ENCODE peak calls at places on chromosomes 5 and 9, in five cellular contexts. O is tibial nerve, J is uterus, I is transverse colon, T is PC-3. Q is an unnamed sample.

GRCh38 chr5:102731704-102732103 is 23.4 kb upstream of the PAM start:
- DNase-seq in T (no peak), I (no peak), O (no peak), J (no peak), Q (no peak)

GRCh38 chr5:170747357-170747756 is 36.2 kb upstream of the GABRP start:
- DNase-seq in T (no peak), O (no peak), I (no peak), J (no peak), Q (no peak)

GRCh38 chr5:122751293-122751753 is 23.6 kb upstream of the SNX2 start:
- DNase-seq in O (no peak), T (no peak), I (no peak), J (no peak), Q (no peak)

GRCh38 chr9:81619353-81620008 is 69.9 kb downstream of the TLE1 start:
- DNase-seq in J (no peak), T (no peak), O (no peak), I (no peak), Q (no peak)

GRCh38 chr9:1051286-1052118 is 1.3 kb downstream of the DMRT2 start:
- DNase-seq in T (no peak), O (peak; percentile 40), I (peak; percentile 71), J (no peak), Q (no peak)

GRCh38 chr5:37774912-37775483 is 64.8 kb downstream of the GDNF start:
- DNase-seq in O (no peak), T (peak; percentile 74), J (no peak), I (no peak), Q (no peak)

GRCh38 chr9:33787839-33788238 is 7.5 kb upstream of the PRSS3 start:
- DNase-seq in O (no peak), J (no peak), I (no peak), T (no peak), Q (no peak)

GRCh38 chr5:160480652-160481051 is 59.0 kb downstream of the PTTG1 start:
- DNase-seq in O (no peak), J (no peak), I (no peak), T (peak; percentile 16), Q (no peak)

GRCh38 chr5:39194466-39195136 is 24.8 kb downstream of the FYB1 start:
- DNase-seq in J (no peak), I (no peak), O (no peak), T (peak; percentile 82), Q (no peak)

GRCh38 chr9:93731963-93732362 is 155.6 kb downstream of the PHF2 start:
- DNase-seq in O (no peak), J (no peak), T (no peak), I (no peak), Q (no peak)

GRCh38 chr5:125058185-125058826 is 311.9 kb upstream of the ZNF608 start:
- DNase-seq in T (no peak), J (no peak), O (no peak), I (no peak), Q (no peak)

GRCh38 chr5:135236951-135237791 is 161.9 kb downstream of the MACROH2A1 start:
- DNase-seq in I (no peak), T (no peak), J (peak; percentile 11), O (no peak), Q (no peak)

GRCh38 chr9:88605500-88606172 is 70.7 kb downstream of the NXNL2 start:
- DNase-seq in I (no peak), T (no peak), J (no peak), O (no peak), Q (no peak)

GRCh38 chr9:2307480-2307879 is 292.3 kb downstream of the SMARCA2 start:
- DNase-seq in O (no peak), T (no peak), J (no peak), I (no peak), Q (no peak)

GRCh38 chr9:14389622-14390021 is 75.7 kb upstream of the NFIB start:
- DNase-seq in T (no peak), O (no peak), I (no peak), J (no peak), Q (no peak)

GRCh38 chr5:159850192-159850573 is 66.1 kb upstream of the ADRA1B start:
- DNase-seq in J (peak; percentile 88), T (peak; percentile 97), I (peak; percentile 18), O (no peak), Q (no peak)

GRCh38 chr9:134967547-134967930 is 49.8 kb upstream of the FCN1 start:
- DNase-seq in J (no peak), O (no peak), T (no peak), I (no peak), Q (no peak)

GRCh38 chr5:65818592-65818991 is 96.6 kb downstream of the NLN start:
- DNase-seq in T (no peak), I (peak; percentile 80), O (no peak), J (no peak), Q (no peak)

GRCh38 chr5:134025786-134026185 is 21.0 kb upstream of the VDAC1 start:
- DNase-seq in J (no peak), T (no peak), O (no peak), I (no peak), Q (no peak)

GRCh38 chr9:113184509-113184908 is 33.7 kb downstream of the SLC31A2 start:
- DNase-seq in I (no peak), T (peak; percentile 8), O (no peak), J (no peak), Q (no peak)

GRCh38 chr5:133891390-133891789 is 77.0 kb downstream of the C5orf15 start:
- DNase-seq in T (no peak), I (no peak), O (no peak), J (no peak), Q (no peak)

GRCh38 chr9:125538092-125538473 is 168.9 kb downstream of the MAPKAP1 start:
- DNase-seq in T (peak; percentile 94), J (no peak), I (peak; percentile 60), O (no peak), Q (peak; percentile 67)

GRCh38 chr9:25733336-25733982 is 55.2 kb upstream of the TUSC1 start:
- DNase-seq in I (no peak), O (no peak), T (no peak), J (no peak), Q (no peak)

GRCh38 chr9:132301521-132301920 is 53.3 kb downstream of the SETX start:
- DNase-seq in T (no peak), I (no peak), O (no peak), J (no peak), Q (no peak)

GRCh38 chr5:111563041-111563822 is 50.9 kb upstream of the STARD4 start:
- DNase-seq in T (no peak), J (no peak), I (no peak), O (no peak), Q (no peak)

GRCh38 chr9:137159105-137160053 is 10.5 kb downstream of the LRRC26 start:
- DNase-seq in O (no peak), I (no peak), T (no peak), J (no peak), Q (no peak)

GRCh38 chr9:137160054-137160425 is 9.8 kb downstream of the LRRC26 start:
- DNase-seq in I (no peak), J (no peak), O (no peak), T (no peak), Q (no peak)

GRCh38 chr9:137157618-137158502 is 12.0 kb downstream of the LRRC26 start:
- DNase-seq in J (no peak), T (no peak), O (no peak), I (no peak), Q (no peak)

GRCh38 chr9:137156567-137157375 is 13.1 kb downstream of the LRRC26 start:
- DNase-seq in I (peak; percentile 32), T (peak; percentile 39), J (no peak), O (no peak), Q (no peak)

GRCh38 chr9:137158625-137159024 is 11.2 kb downstream of the LRRC26 start:
- DNase-seq in T (no peak), O (no peak), J (no peak), I (peak; percentile 41), Q (no peak)
- H3K27me3 ChIP-seq in T (peaks cover 17% of the 10 kb centered on the region), O (peaks cover 2% of the 10 kb centered on the region), J (peaks cover 62% of the 10 kb centered on the region), I (peaks cover 86% of the 10 kb centered on the region), Q (peaks cover 3% of the 10 kb centered on the region)

GRCh38 chr5:67451640-67452279 is 255.2 kb upstream of the CD180 start:
- DNase-seq in J (no peak), T (no peak), I (no peak), O (no peak), Q (no peak)

GRCh38 chr5:67455987-67456386 is 259.4 kb upstream of the CD180 start:
- DNase-seq in I (no peak), O (no peak), T (no peak), J (no peak), Q (no peak)

GRCh38 chr5:67459233-67459632 is 262.6 kb upstream of the CD180 start:
- DNase-seq in T (no peak), J (no peak), I (no peak), O (no peak), Q (no peak)

GRCh38 chr5:67454957-67455561 is 258.5 kb upstream of the CD180 start:
- DNase-seq in I (no peak), O (no peak), J (no peak), T (no peak), Q (no peak)

DNA sequence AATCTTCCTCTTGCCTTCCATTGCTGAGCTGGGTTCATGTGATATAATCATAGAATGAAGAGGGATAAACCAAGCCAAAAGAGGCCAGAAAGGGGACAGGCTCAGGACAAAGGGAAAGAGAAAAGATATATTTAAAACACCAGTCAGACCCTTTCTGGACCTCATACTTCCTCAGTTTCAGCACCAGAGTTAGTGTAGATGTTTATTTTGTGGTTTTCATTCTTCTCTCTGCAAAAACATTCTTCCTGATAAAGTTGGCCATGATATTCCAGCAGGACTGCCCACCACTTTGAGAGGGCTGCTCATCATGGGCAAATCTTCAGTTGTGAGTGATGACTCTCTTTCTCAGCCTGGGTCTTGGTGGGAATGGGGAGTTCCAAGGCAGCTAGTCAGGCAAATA is 256.9 kb upstream of the CD180 start:
- DNase-seq in O (no peak), I (no peak), T (no peak), J (no peak), Q (no peak)
- TF ChIP-seq CTCF in O (no peak), I (no peak), T (no peak), J (no peak), Q (no peak)

GRCh38 chr9:129495422-129496186 is 125.3 kb downstream of the C9orf50 start:
- DNase-seq in O (peak; percentile 90), J (peak; percentile 95), I (peak; percentile 94), T (peak; percentile 75), Q (peak; percentile 95)
- H3K4me3 ChIP-seq in O (peak overlapping the region; percentile 71), J (peak overlapping the region; percentile 63), I (peak overlapping the region; percentile 48), T (peak overlapping the region; percentile 70), Q (peak overlapping the region; percentile 43)

GRCh38 chr5:140420665-140421361 is 19.2 kb downstream of the ANKHD1 start:
- DNase-seq in J (no peak), T (no peak), O (no peak), I (no peak), Q (no peak)

GRCh38 chr5:140418862-140419520 is 17.4 kb downstream of the ANKHD1 start:
- DNase-seq in O (no peak), J (no peak), I (no peak), T (no peak), Q (no peak)

GRCh38 chr5:140420226-140420570 is 18.6 kb downstream of the ANKHD1 start:
- DNase-seq in T (no peak), O (no peak), J (no peak), I (no peak), Q (no peak)

GRCh38 chr5:140413230-140413629 is 11.6 kb downstream of the ANKHD1 start:
- DNase-seq in O (no peak), T (no peak), I (no peak), J (no peak), Q (no peak)

DNA sequence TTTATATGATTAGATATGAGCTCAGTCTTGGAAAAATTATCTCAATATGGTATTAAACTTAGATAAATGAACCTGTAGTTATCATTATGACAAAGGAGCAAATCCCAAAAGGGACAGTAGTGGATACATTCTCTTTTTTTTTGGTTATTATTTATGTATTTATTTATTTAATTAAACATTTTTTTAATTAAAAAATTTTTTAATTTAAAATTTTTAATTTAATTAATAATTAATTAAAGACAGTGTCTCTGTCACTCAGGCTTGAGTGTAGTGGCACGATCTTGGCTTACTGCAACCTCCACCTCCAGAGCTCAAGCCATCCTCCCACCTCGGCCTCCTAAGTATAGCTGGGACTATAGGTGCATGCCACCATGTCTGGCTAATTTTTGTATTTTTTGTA is 15.6 kb downstream of the ANKHD1 start:
- DNase-seq in J (no peak), I (no peak), O (no peak), T (no peak), Q (no peak)
- H3K27me3 ChIP-seq in J (no peaks in the 10 kb centered on the region), I (no peaks in the 10 kb centered on the region), O (no peaks in the 10 kb centered on the region), T (no peaks in the 10 kb centered on the region), Q (no peaks in the 10 kb centered on the region)

Q was measured in lung.